ENCODE peak calls at places on chromosomes 16 and 17, in nine cellular contexts. C, X, J, S, V, B, H, W and N are unnamed samples.
A peak's percentile ranks its signal among the peaks of the same experiment; 100 is the strongest.

GRCh38 chr17:41687828-41688640 is 651 bp upstream of the EIF1 start:
- DNase-seq in C (peak; percentile 65), X (peak; percentile 37), J (peak; percentile 74), S (peak; percentile 63), V (no peak), B (peak; percentile 15), H (peak; percentile 54), W (no peak), N (no peak)

GRCh38 chr17:75240394-75241142 is 20.8 kb downstream of the GGA3 start:
- DNase-seq in C (no peak), X (peak; percentile 44), J (no peak), S (no peak), V (peak; percentile 26), B (peak; percentile 20), H (no peak), W (no peak), N (peak; percentile 42)

GRCh38 chr17:2542456-2542855 is 30.8 kb upstream of the METTL16 start:
- DNase-seq in C (no peak), X (no peak), J (no peak), S (peak; percentile 96), V (no peak), B (no peak), H (no peak), W (no peak), N (no peak)

GRCh38 chr17:63335818-63336217 is 110.3 kb downstream of the CYB561 start:
- DNase-seq in C (no peak), X (no peak), J (no peak), S (no peak), V (no peak), B (no peak), H (no peak), W (no peak), N (no peak)

GRCh38 chr16:68088130-68088972 is 3.2 kb downstream of the NFATC3 start:
- DNase-seq in C (no peak), X (no peak), J (no peak), S (no peak), V (no peak), B (no peak), H (no peak), W (no peak), N (no peak)

GRCh38 chr16:56107944-56108583 is 83.2 kb upstream of the GNAO1 start:
- DNase-seq in C (no peak), X (peak; percentile 22), J (no peak), S (no peak), V (no peak), B (no peak), H (no peak), W (no peak), N (peak; percentile 25)

GRCh38 chr16:14125030-14125681 is 54.0 kb downstream of the MRTFB start:
- DNase-seq in C (no peak), X (no peak), J (no peak), S (no peak), V (no peak), B (no peak), H (no peak), W (no peak), N (no peak)

GRCh38 chr17:60137731-60138130 is 12.0 kb upstream of the CA4 start:
- DNase-seq in C (no peak), X (no peak), J (no peak), S (no peak), V (no peak), B (no peak), H (no peak), W (no peak), N (no peak)

GRCh38 chr17:49021095-49021767 is 24.0 kb downstream of the IGF2BP1 start:
- DNase-seq in C (no peak), X (no peak), J (no peak), S (no peak), V (peak; percentile 42), B (peak; percentile 29), H (no peak), W (no peak), N (no peak)

GRCh38 chr17:82294086-82294773 is 20.7 kb upstream of the CSNK1D start:
- DNase-seq in C (no peak), X (no peak), J (no peak), S (no peak), V (no peak), B (peak; percentile 36), H (no peak), W (no peak), N (no peak)

GRCh38 chr17:75909812-75910274 is 5.2 kb upstream of the MRPL38 start:
- DNase-seq in C (no peak), X (no peak), J (peak; percentile 65), S (no peak), V (no peak), B (peak; percentile 13), H (no peak), W (no peak), N (no peak)

GRCh38 chr17:43579570-43580140 is 33.5 kb upstream of the ETV4 start:
- DNase-seq in C (no peak), X (no peak), J (no peak), S (peak; percentile 30), V (peak; percentile 66), B (peak; percentile 95), H (no peak), W (no peak), N (no peak)

GRCh38 chr16:19884611-19885455 is at the start of gene GPRC5B:
- DNase-seq in C (peak; percentile 60), X (peak; percentile 84), J (peak; percentile 67), S (peak; percentile 39), V (no peak), B (peak; percentile 25), H (peak; percentile 64), W (no peak), N (peak; percentile 55)
- H3K27ac ChIP-seq in C (peak within 1 kb of the TSS; percentile 88), X (no peak within 1 kb of the TSS), J (no peak within 1 kb of the TSS), S (peak within 1 kb of the TSS; percentile 22), V (no peak within 1 kb of the TSS), B (no peak within 1 kb of the TSS), H (peak within 1 kb of the TSS; percentile 16), W (no peak within 1 kb of the TSS), N (peak within 1 kb of the TSS; percentile 95)

GRCh38 chr16:53216798-53217197 is 162.0 kb downstream of the CHD9 start:
- DNase-seq in C (no peak), X (no peak), J (no peak), S (no peak), V (no peak), B (no peak), H (no peak), W (no peak), N (no peak)
- H3K27ac ChIP-seq in C (no peak overlapping the region), X (no peak overlapping the region), J (peak overlapping the region; percentile 8), S (no peak overlapping the region), V (no peak overlapping the region), B (no peak overlapping the region), H (no peak overlapping the region), W (no peak overlapping the region), N (no peak overlapping the region)

GRCh38 chr16:71769222-71769621 is 39.4 kb downstream of the AP1G1 start:
- DNase-seq in C (no peak), X (no peak), J (no peak), S (no peak), V (no peak), B (no peak), H (no peak), W (no peak), N (no peak)
- H3K27ac ChIP-seq in C (no peak overlapping the region), X (no peak overlapping the region), J (no peak overlapping the region), S (no peak overlapping the region), V (no peak overlapping the region), B (no peak overlapping the region), H (no peak overlapping the region), W (no peak overlapping the region), N (no peak overlapping the region)

DNA sequence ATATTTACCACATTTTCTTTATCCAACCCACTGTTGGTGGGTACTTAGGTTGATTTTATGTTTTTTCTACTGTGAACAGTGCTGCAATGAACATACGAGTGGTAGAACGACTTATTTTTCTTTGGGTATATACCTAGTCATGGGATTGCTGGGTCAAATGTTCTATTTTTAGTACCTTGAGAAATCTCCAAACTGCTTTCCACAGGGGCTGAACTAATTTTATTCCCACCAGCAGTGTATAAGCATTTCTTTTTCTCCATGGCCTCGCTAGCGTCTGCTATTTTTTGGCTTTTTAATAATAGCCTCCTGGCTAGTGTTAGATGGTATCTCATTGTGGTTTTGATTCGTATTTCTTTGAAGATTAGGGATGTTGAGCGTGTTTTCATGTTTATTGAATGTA is 202.3 kb downstream of the LGALS9B start:
- DNase-seq in C (no peak), X (no peak), J (no peak), S (no peak), V (no peak), B (no peak), H (no peak), W (no peak), N (no peak)
- H3K27ac ChIP-seq in C (no peak overlapping the region), X (no peak overlapping the region), J (no peak overlapping the region), S (no peak overlapping the region), V (no peak overlapping the region), B (no peak overlapping the region), H (no peak overlapping the region), W (no peak overlapping the region), N (no peak overlapping the region)

GRCh38 chr16:3076577-3076976 is 11.1 kb downstream of the IL32 start:
- DNase-seq in C (no peak), X (no peak), J (no peak), S (no peak), V (no peak), B (no peak), H (no peak), W (no peak), N (no peak)

GRCh38 chr16:3073448-3073847 is 8.0 kb downstream of the IL32 start:
- DNase-seq in C (no peak), X (no peak), J (no peak), S (no peak), V (no peak), B (no peak), H (no peak), W (no peak), N (no peak)

GRCh38 chr16:3071655-3072054 is 6.2 kb downstream of the IL32 start:
- DNase-seq in C (no peak), X (no peak), J (no peak), S (no peak), V (no peak), B (no peak), H (no peak), W (no peak), N (no peak)

GRCh38 chr16:3070608-3071111 is 5.2 kb downstream of the IL32 start:
- DNase-seq in C (no peak), X (no peak), J (no peak), S (no peak), V (no peak), B (no peak), H (no peak), W (no peak), N (no peak)

GRCh38 chr16:3074860-3075545 is 9.6 kb downstream of the IL32 start:
- DNase-seq in C (peak; percentile 46), X (no peak), J (no peak), S (peak; percentile 69), V (no peak), B (no peak), H (no peak), W (no peak), N (no peak)
- H3K27ac ChIP-seq in C (peak overlapping the region; percentile 49), X (no peak overlapping the region), J (peak overlapping the region; percentile 51), S (peak overlapping the region; percentile 88), V (no peak overlapping the region), B (no peak overlapping the region), H (no peak overlapping the region), W (no peak overlapping the region), N (no peak overlapping the region)

GRCh38 chr17:69606142-69606800 is 191.8 kb downstream of the MAP2K6 start:
- DNase-seq in C (no peak), X (no peak), J (no peak), S (no peak), V (no peak), B (no peak), H (no peak), W (no peak), N (no peak)
- H3K27ac ChIP-seq in C (peak overlapping the region; percentile 63), X (no peak overlapping the region), J (no peak overlapping the region), S (no peak overlapping the region), V (no peak overlapping the region), B (peak overlapping the region; percentile 97), H (no peak overlapping the region), W (no peak overlapping the region), N (no peak overlapping the region)